ENCODE peak calls at places on chromosomes 3 and 15, in eight cellular contexts. T, G, M, U, O, W, Z and P are unnamed samples.
A peak's percentile ranks its signal among the peaks of the same experiment; 100 is the strongest.

GRCh38 chr3:40329081-40329480 is 19.6 kb downstream of the EIF1B start:
- DNase-seq in G (no peak), M (no peak), W (no peak), T (no peak), Z (no peak), U (no peak), O (no peak), P (no peak)

GRCh38 chr15:47614341-47614740 is 103.0 kb upstream of the SEMA6D start:
- DNase-seq in G (no peak), Z (no peak), U (no peak), T (no peak), M (peak; percentile 35), W (no peak), O (no peak), P (no peak)

GRCh38 chr15:63043391-63044076 is 987 bp downstream of the TPM1 start:
- DNase-seq in M (peak; percentile 40), U (peak; percentile 27), W (no peak), O (no peak), T (no peak), Z (no peak), G (no peak), P (no peak)

GRCh38 chr3:21938267-21938681 is 187.3 kb upstream of the ZNF385D start:
- DNase-seq in M (no peak), U (no peak), Z (no peak), W (no peak), G (no peak), O (no peak), T (no peak), P (no peak)

GRCh38 chr3:134039161-134039862 is 9.6 kb upstream of the SLCO2A1 start:
- DNase-seq in T (no peak), G (no peak), Z (peak; percentile 40), O (no peak), M (no peak), U (no peak), W (no peak), P (no peak)

GRCh38 chr15:28956491-28956890 is 70.7 kb downstream of the APBA2 start:
- DNase-seq in W (no peak), G (no peak), U (no peak), T (no peak), M (no peak), O (no peak), Z (no peak), P (no peak)

GRCh38 chr3:100044369-100044768 is 69.9 kb downstream of the FILIP1L start:
- DNase-seq in U (no peak), Z (no peak), O (no peak), G (no peak), W (no peak), M (no peak), T (no peak), P (no peak)

GRCh38 chr15:98268163-98268562 is 307.7 kb downstream of the ARRDC4 start:
- DNase-seq in M (no peak), G (no peak), O (no peak), U (no peak), W (no peak), Z (no peak), T (no peak), P (no peak)

GRCh38 chr3:48369685-48370329 is 2.2 kb upstream of the FBXW12 start:
- DNase-seq in M (peak; percentile 33), W (no peak), T (no peak), U (no peak), G (no peak), Z (no peak), O (no peak), P (no peak)

GRCh38 chr3:141519587-141519986 is 32.8 kb downstream of the RASA2 start:
- DNase-seq in T (no peak), Z (no peak), W (no peak), U (no peak), G (no peak), O (no peak), M (no peak), P (no peak)

GRCh38 chr3:196063456-196063855 is 18.4 kb downstream of the TFRC start:
- DNase-seq in M (no peak), U (no peak), G (no peak), T (no peak), O (no peak), Z (no peak), W (no peak), P (no peak)

GRCh38 chr3:13023251-13024055 is 49.8 kb downstream of the IQSEC1 start:
- DNase-seq in G (no peak), Z (no peak), W (no peak), U (no peak), O (no peak), T (no peak), M (no peak), P (no peak)

GRCh38 chr3:12948891-12949711 is 107.7 kb upstream of the RPL32 start:
- DNase-seq in G (no peak), W (peak; percentile 69), M (no peak), O (no peak), U (no peak), T (no peak), Z (no peak), P (no peak)

GRCh38 chr15:76285241-76285825 is 25.9 kb downstream of the ETFA start:
- DNase-seq in T (no peak), Z (peak; percentile 4), M (no peak), W (no peak), U (no peak), G (no peak), O (no peak), P (no peak)

GRCh38 chr3:31185004-31185357 is 290.5 kb upstream of the GADL1 start:
- DNase-seq in W (no peak), T (no peak), G (no peak), M (no peak), Z (no peak), O (no peak), U (no peak), P (no peak)

GRCh38 chr15:96087180-96087886 is 243.2 kb upstream of the NR2F2 start:
- DNase-seq in U (no peak), G (no peak), O (no peak), W (no peak), M (peak; percentile 88), T (no peak), Z (no peak), P (no peak)

GRCh38 chr15:53351373-53351772 is 408.1 kb downstream of the WDR72 start:
- DNase-seq in W (no peak), M (no peak), U (no peak), G (no peak), T (no peak), Z (no peak), O (no peak), P (no peak)

GRCh38 chr3:65439641-65440040 is 599.1 kb downstream of the MAGI1 start:
- DNase-seq in G (no peak), O (no peak), M (peak; percentile 80), Z (peak; percentile 32), U (peak; percentile 20), T (no peak), W (no peak), P (no peak)

GRCh38 chr15:65558336-65558735 is 28.1 kb downstream of the HACD3 start:
- DNase-seq in O (no peak), U (no peak), W (no peak), M (no peak), G (no peak), T (no peak), Z (no peak), P (no peak)

GRCh38 chr15:64865998-64866520 is 24.3 kb downstream of the PLEKHO2 start:
- DNase-seq in Z (no peak), U (no peak), T (no peak), O (no peak), W (no peak), G (no peak), M (peak; percentile 46), P (peak; percentile 72)

GRCh38 chr3:40043444-40043755 is 234.0 kb downstream of the MYRIP start:
- DNase-seq in O (no peak), G (peak; percentile 19), W (peak; percentile 32), Z (no peak), U (no peak), T (no peak), M (no peak), P (no peak)

GRCh38 chr15:31442203-31443090 is 115.8 kb downstream of the KLF13 start:
- DNase-seq in T (no peak), G (no peak), O (no peak), M (peak; percentile 52), W (peak; percentile 95), U (no peak), Z (no peak), P (peak; percentile 97)

GRCh38 chr15:69561071-69561784 is 108.6 kb downstream of the RPLP1 start:
- DNase-seq in W (no peak), T (no peak), O (no peak), Z (peak; percentile 80), U (no peak), M (no peak), G (no peak), P (no peak)
- TF ChIP-seq CTCF in W (no peak), T (no peak), O (no peak), Z (no peak), U (no peak), M (no peak), G (no peak), P (no peak)

GRCh38 chr3:159378391-159378790 is 576.5 kb downstream of the MFSD1 start:
- DNase-seq in O (no peak), U (no peak), M (no peak), Z (no peak), T (no peak), G (no peak), W (no peak), P (no peak)

DNA sequence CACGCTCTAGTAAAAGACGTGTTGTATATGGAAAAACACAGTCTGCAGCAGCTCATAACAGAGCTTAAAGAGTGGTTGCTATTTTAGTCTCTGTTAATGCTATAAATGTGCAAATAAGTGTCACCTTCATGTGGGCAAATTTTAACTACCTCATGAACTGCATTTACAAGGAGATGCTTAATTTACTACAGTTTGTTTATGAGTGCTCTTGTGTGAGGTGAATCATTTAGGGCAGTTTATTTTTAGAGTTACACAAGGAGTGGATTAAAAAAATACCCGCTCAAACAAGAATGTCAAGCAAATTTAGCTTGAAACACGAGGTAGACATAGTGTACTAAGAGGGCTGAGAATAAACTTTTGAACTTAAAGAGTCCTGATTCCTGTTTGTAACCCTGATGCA is 579.0 kb downstream of the MFSD1 start:
- DNase-seq in T (no peak), O (no peak), W (no peak), G (no peak), U (no peak), Z (no peak), M (no peak), P (peak; percentile 10)
- H3K27me3 ChIP-seq in T (no peaks in the 10 kb centered on the region), O (no peaks in the 10 kb centered on the region), W (no peaks in the 10 kb centered on the region), G (no peaks in the 10 kb centered on the region), U (no peaks in the 10 kb centered on the region), Z (no peaks in the 10 kb centered on the region), M (no peaks in the 10 kb centered on the region), P (no peaks in the 10 kb centered on the region)

GRCh38 chr3:71226565-71227281 is 356.8 kb downstream of the FOXP1 start:
- DNase-seq in Z (no peak), G (no peak), M (no peak), W (no peak), T (no peak), O (peak; percentile 74), U (no peak), P (no peak)
- H3K4me3 ChIP-seq in Z (no peak overlapping the region), G (peak overlapping the region; percentile 17), M (no peak overlapping the region), W (no peak overlapping the region), T (peak overlapping the region; percentile 7), O (peak overlapping the region; percentile 40), U (no peak overlapping the region), P (no peak overlapping the region)

DNA sequence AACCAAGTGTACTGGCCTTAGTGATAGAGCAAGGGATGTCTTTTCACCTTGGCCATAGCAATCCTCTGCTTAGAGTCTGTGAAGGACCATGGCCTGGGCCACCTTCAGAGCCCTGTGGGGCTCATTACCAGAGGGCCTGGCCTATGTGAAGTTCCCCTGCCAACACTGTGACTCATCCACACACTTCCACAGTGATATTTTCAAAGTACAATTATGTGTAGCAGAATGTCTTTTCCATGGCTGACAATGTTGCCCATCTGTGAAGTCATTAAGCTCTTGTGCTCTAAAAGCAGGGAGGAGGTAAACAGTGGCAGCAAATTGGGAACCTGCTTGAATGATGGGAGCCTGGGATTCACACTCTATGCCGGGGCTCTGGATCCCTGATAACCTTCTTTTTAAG is 12.2 kb upstream of the CACNA1D start:
- DNase-seq in O (no peak), M (no peak), T (no peak), U (no peak), W (no peak), G (no peak), Z (no peak), P (no peak)
- TF ChIP-seq CTCF in O (no peak), M (no peak), T (no peak), U (no peak), W (no peak), G (no peak), Z (no peak), P (no peak)